ENCODE peak calls at places on chromosomes 12 and 14, in nine cellular contexts. R is fibroblast of lung, W is cardiac muscle cell, A is A549, P is stomach, F is left ventricle myocardium inferior, G is heart left ventricle, D is endodermal cell, T is aorta. V is an unnamed sample. For H3K4me1, the result is how much of the 10 kb centered on the place peaks cover.

GRCh38 chr12:104578453-104578852 is 121.7 kb downstream of the CHST11 start:
- DNase-seq in P (no peak), G (no peak), R (peak), F (no peak), T (no peak), W (peak), D (peak), A (peak), V (no peak)

GRCh38 chr12:57697076-57697475 is 3.1 kb downstream of the OS9 start:
- DNase-seq in D (no peak), R (no peak), G (no peak), F (no peak), A (no peak), P (no peak), W (no peak), T (no peak), V (no peak)

GRCh38 chr12:15534322-15534721 is 212.0 kb downstream of the PTPRO start:
- DNase-seq in W (peak), T (no peak), P (no peak), A (no peak), R (peak), F (no peak), G (no peak), D (no peak), V (no peak)

GRCh38 chr12:106118278-106118820 is 20.4 kb downstream of the NUAK1 start:
- DNase-seq in A (no peak), G (no peak), W (no peak), P (no peak), R (no peak), D (no peak), F (no peak), T (no peak), V (no peak)

GRCh38 chr12:130572553-130572952 is 143.5 kb downstream of the RIMBP2 start:
- DNase-seq in G (no peak), P (no peak), W (no peak), T (no peak), R (no peak), D (no peak), A (no peak), F (no peak), V (no peak)

GRCh38 chr12:16349132-16349463 is 1.7 kb downstream of the MGST1 start:
- DNase-seq in F (peak), A (peak), P (peak), G (peak), T (no peak), D (peak), W (peak), R (peak), V (peak)

GRCh38 chr14:60815371-60815770 is 80.8 kb downstream of the MNAT1 start:
- DNase-seq in A (no peak), W (no peak), R (no peak), F (no peak), G (no peak), T (no peak), P (no peak), D (no peak), V (no peak)

GRCh38 chr12:132886529-132887477 is 602 bp downstream of the CHFR start:
- DNase-seq in T (no peak), A (peak), W (peak), R (no peak), G (peak), D (no peak), F (no peak), P (peak), V (no peak)

GRCh38 chr12:130013771-130014484 is 110.1 kb upstream of the TMEM132D start:
- DNase-seq in T (no peak), W (peak), F (peak), P (peak), D (peak), R (peak), A (peak), G (no peak), V (peak)

GRCh38 chr12:93782854-93783253 is 105.7 kb downstream of the CRADD start:
- DNase-seq in D (no peak), F (no peak), P (no peak), T (no peak), W (no peak), A (no peak), R (no peak), G (no peak), V (no peak)

GRCh38 chr14:50099335-50099734 is 17.0 kb downstream of the VCPKMT start:
- DNase-seq in G (no peak), A (no peak), D (no peak), F (no peak), P (no peak), W (no peak), T (no peak), R (peak), V (no peak)
- H3K4me1 ChIP-seq in G (under half), A (under half), D (under half), F (under half), P (under half), W (under half), T (under half), R (under half), V (under half)

GRCh38 chr14:105253329-105253682 is 5.0 kb downstream of the BTBD6 start:
- DNase-seq in P (no peak), F (no peak), G (no peak), R (no peak), W (no peak), A (no peak), T (peak), D (no peak), V (no peak)

GRCh38 chr14:105258846-105259245 is 10.5 kb downstream of the BTBD6 start:
- DNase-seq in P (peak), A (peak), F (no peak), T (no peak), G (no peak), R (peak), W (no peak), D (no peak), V (no peak)

GRCh38 chr14:105255021-105255507 is 6.7 kb downstream of the BTBD6 start:
- DNase-seq in G (peak), R (peak), D (no peak), T (no peak), W (peak), A (no peak), F (peak), P (no peak), V (no peak)

GRCh38 chr14:105257464-105257863 is 9.1 kb downstream of the BTBD6 start:
- DNase-seq in D (no peak), R (no peak), F (no peak), A (no peak), W (no peak), T (no peak), P (no peak), G (no peak), V (no peak)

GRCh38 chr14:105256292-105256960 is 8.1 kb downstream of the BTBD6 start:
- DNase-seq in W (no peak), G (no peak), T (no peak), A (no peak), F (no peak), P (no peak), R (no peak), D (no peak), V (no peak)
- H3K4me1 ChIP-seq in W (under half), G (under half), T (under half), A (under half), F (under half), P (under half), R (under half), D (under half), V (under half)

GRCh38 chr12:3296409-3296701 is 194.6 kb upstream of the PRMT8 start:
- DNase-seq in D (no peak), W (no peak), P (no peak), T (no peak), F (no peak), R (no peak), G (no peak), A (no peak), V (no peak)
- H3K4me1 ChIP-seq in D (under half), W (under half), P (under half), T (under half), F (half or more), R (under half), G (under half), A (under half), V (under half)

DNA sequence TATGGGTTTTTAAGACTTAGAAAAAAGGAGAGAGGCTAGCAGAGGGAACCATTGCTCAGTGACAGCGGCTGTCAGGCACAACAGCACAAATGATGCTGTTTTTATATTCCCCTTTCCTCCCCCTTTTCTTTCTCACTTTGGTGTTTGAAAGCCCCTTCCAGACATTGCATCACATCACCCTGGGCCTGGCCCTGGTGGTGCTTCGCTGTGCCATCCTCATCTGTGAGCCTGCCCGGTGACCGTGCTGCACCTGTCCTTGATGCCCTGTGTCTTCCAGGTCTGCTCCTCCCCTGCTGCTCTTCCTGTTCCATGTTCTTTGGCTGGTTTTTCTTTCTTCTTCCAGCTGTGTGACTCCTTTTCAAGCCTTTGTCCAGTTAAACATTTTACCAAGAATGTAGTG is 24.8 kb downstream of the KLC1 start:
- DNase-seq in D (no peak), W (no peak), G (no peak), P (no peak), T (peak), A (no peak), R (no peak), F (no peak), V (no peak)
- H3K4me1 ChIP-seq in D (under half), W (under half), G (half or more), P (half or more), T (under half), A (under half), R (under half), F (half or more), V (under half)

DNA sequence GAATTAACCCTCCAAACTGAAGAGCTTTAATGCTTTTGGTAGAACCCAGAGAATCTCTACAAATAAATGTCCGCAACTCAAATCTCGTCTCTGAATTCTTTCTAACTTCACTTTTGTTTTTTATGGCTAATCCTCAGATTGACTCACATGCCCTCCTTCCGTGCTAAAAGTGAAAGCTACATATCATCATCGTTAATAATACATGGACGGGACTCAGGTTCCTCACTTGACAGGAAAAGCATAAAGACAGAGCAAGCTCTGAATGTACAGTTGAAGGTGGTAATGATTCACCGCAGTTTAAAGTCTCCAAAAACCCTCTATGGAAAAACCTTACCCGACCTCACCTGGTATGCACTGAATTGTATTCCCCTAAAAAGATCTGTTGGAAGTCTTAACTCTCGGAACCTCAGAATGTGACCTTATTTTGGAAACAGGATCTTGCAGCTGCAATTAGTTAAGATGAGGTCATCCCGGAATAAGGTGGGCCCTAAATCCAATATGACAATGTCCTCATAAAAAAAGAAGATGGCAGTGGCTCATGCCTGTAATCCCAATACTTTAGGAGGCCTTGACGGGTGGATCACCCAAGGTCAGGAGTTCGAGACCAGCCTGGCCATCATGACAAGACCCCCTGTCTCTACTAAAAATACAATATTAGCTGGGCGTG is 147.4 kb upstream of the FOXN3 start:
- DNase-seq in A (no peak), D (no peak), P (no peak), F (no peak), R (peak), W (no peak), T (no peak), G (no peak), V (no peak)
- H3K4me1 ChIP-seq in A (under half), D (under half), P (under half), F (under half), R (under half), W (under half), T (under half), G (under half), V (under half)

GRCh38 chr14:70665448-70666363 is 24.0 kb downstream of the TTC9 start:
- DNase-seq in P (peak), G (no peak), W (no peak), T (no peak), A (peak), D (peak), R (no peak), F (no peak), V (no peak)
- H3K4me1 ChIP-seq in P (under half), G (under half), W (under half), T (under half), A (under half), D (under half), R (under half), F (under half), V (under half)

GRCh38 chr14:67536087-67536486 is 3.0 kb downstream of the PLEKHH1 start:
- DNase-seq in W (no peak), D (peak), G (no peak), R (no peak), T (no peak), A (no peak), P (no peak), F (no peak), V (no peak)

GRCh38 chr14:67537736-67538135 is 4.6 kb downstream of the PLEKHH1 start:
- DNase-seq in T (no peak), A (no peak), G (no peak), R (no peak), D (no peak), F (no peak), P (no peak), W (no peak), V (no peak)

GRCh38 chr14:67541448-67542387 is 8.6 kb downstream of the PLEKHH1 start:
- DNase-seq in F (no peak), A (no peak), R (no peak), T (no peak), W (no peak), G (no peak), P (peak), D (peak), V (no peak)

GRCh38 chr14:67539116-67539515 is 6.0 kb downstream of the PLEKHH1 start:
- DNase-seq in D (peak), W (no peak), T (no peak), F (no peak), G (no peak), R (no peak), A (no peak), P (no peak), V (peak)

GRCh38 chr14:67538501-67538900 is 5.4 kb downstream of the PLEKHH1 start:
- DNase-seq in A (no peak), T (no peak), P (no peak), W (no peak), G (no peak), F (no peak), R (no peak), D (no peak), V (no peak)
- H3K4me1 ChIP-seq in A (under half), T (under half), P (under half), W (under half), G (under half), F (under half), R (under half), D (under half), V (under half)

DNA sequence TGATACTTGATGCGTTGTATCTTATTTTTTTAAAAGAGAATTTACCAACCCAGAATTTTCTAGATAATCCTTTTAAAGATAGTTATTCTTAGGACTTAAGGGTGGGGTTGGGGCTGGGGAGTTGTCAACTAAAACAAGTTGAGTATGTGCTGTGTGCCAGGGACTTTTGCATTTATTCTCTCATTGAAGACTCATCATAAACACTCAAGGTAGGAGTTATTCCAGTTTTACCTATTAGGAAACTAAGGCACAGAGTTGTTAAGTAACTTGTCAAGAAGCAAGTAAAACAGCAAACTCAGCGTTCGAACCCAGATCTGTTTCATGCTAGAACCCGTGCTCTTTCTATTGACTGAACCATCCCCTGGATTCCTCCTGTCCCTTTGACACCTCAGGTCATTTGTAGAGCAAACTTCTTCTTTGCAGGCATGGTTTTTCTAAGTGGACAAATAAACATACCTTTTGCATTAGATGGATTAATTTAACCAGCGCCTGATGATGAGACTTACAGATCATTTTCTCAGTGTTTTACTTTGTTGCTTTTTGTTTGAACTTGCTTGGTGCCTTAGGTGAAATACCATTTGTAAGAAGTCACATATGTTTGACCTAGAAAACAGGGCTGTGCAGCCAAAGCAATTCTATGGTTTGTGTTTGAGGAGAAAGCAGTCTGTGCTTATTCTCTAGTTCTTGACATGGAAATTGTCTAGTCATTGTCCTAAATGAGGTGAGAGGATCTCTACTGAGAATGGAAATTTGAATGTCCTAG is 110.9 kb downstream of the DIP2B start:
- DNase-seq in A (no peak), T (no peak), W (no peak), G (no peak), R (peak), P (no peak), D (peak), F (no peak), V (no peak)
- H3K4me1 ChIP-seq in A (half or more), T (under half), W (under half), G (under half), R (under half), P (half or more), D (under half), F (half or more), V (under half)

GRCh38 chr14:37434867-37435266 is 160.2 kb downstream of the FOXA1 start:
- DNase-seq in D (no peak), W (no peak), A (no peak), T (no peak), P (no peak), G (no peak), R (no peak), F (no peak), V (no peak)

DNA sequence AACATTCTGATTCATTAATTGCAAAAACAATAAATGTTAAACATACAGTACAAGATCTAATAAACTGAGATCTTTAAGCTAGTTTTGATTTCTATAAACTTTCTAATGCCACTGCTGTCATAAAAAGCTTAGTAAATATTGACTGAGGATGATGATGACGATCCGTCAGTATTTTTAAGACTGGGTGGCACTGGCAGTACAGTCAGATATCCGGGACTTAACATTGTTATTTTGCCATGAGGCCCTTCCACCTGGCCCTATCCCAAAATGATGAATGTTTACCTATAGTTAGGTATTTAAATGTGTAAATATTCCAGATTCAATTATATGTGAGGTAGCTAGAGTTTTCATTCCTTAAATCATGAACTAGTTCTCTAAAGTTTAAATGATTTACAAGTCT is 158.5 kb downstream of the FOXA1 start:
- DNase-seq in G (no peak), R (no peak), A (no peak), T (no peak), D (no peak), W (no peak), P (no peak), F (no peak), V (no peak)
- H3K4me1 ChIP-seq in G (under half), R (under half), A (under half), T (under half), D (under half), W (under half), P (under half), F (under half), V (under half)

V was measured in testis.